ENCODE peak calls at places on chromosomes 5 and 9, in five cellular contexts. One of them, this sample, is unnamed.

GRCh38 chr9:130805510-130806387 is 29.3 kb upstream of the ABL1 start:
- DNase-seq in CD4-positive, alpha-beta T cell: no peak
- DNase-seq in activated CD4-positive, CD25-positive, alpha-beta regulatory T cell: no peak
- DNase-seq in AG08396: no peak
- DNase-seq in psoas muscle: no peak
- DNase-seq in this sample: no peak

GRCh38 chr5:87195104-87195581 is 72.5 kb upstream of the RASA1 start:
- DNase-seq in CD4-positive, alpha-beta T cell: no peak
- DNase-seq in activated CD4-positive, CD25-positive, alpha-beta regulatory T cell: no peak
- DNase-seq in AG08396: peak
- DNase-seq in psoas muscle: no peak
- DNase-seq in this sample: no peak

GRCh38 chr5:173638631-173639030 is 22.2 kb upstream of the BOD1 start:
- DNase-seq in CD4-positive, alpha-beta T cell: no peak
- DNase-seq in activated CD4-positive, CD25-positive, alpha-beta regulatory T cell: no peak
- DNase-seq in AG08396: no peak
- DNase-seq in psoas muscle: no peak
- DNase-seq in this sample: no peak

GRCh38 chr9:114416290-114416689 is 28.5 kb upstream of the AKNA start:
- DNase-seq in CD4-positive, alpha-beta T cell: no peak
- DNase-seq in activated CD4-positive, CD25-positive, alpha-beta regulatory T cell: no peak
- DNase-seq in AG08396: no peak
- DNase-seq in psoas muscle: no peak
- DNase-seq in this sample: no peak

GRCh38 chr5:115179068-115179958 is 9.6 kb upstream of the TRIM36 start:
- DNase-seq in CD4-positive, alpha-beta T cell: no peak
- DNase-seq in activated CD4-positive, CD25-positive, alpha-beta regulatory T cell: no peak
- DNase-seq in AG08396: peak
- DNase-seq in psoas muscle: peak
- DNase-seq in this sample: no peak

GRCh38 chr9:75780185-75780584 is 110.3 kb upstream of the PCSK5 start:
- DNase-seq in CD4-positive, alpha-beta T cell: no peak
- DNase-seq in activated CD4-positive, CD25-positive, alpha-beta regulatory T cell: no peak
- DNase-seq in AG08396: no peak
- DNase-seq in psoas muscle: no peak
- DNase-seq in this sample: no peak

GRCh38 chr9:111350556-111350955 is 20.5 kb upstream of the OR2K2 start:
- DNase-seq in CD4-positive, alpha-beta T cell: no peak
- DNase-seq in activated CD4-positive, CD25-positive, alpha-beta regulatory T cell: no peak
- DNase-seq in AG08396: no peak
- DNase-seq in psoas muscle: no peak
- DNase-seq in this sample: no peak

GRCh38 chr9:112532427-112532826 is 45.8 kb downstream of the KIAA1958 start:
- DNase-seq in CD4-positive, alpha-beta T cell: no peak
- DNase-seq in activated CD4-positive, CD25-positive, alpha-beta regulatory T cell: no peak
- DNase-seq in AG08396: peak
- DNase-seq in psoas muscle: no peak
- DNase-seq in this sample: no peak

GRCh38 chr9:131727184-131727785 is 12.6 kb downstream of the RAPGEF1 start:
- DNase-seq in CD4-positive, alpha-beta T cell: no peak
- DNase-seq in activated CD4-positive, CD25-positive, alpha-beta regulatory T cell: no peak
- DNase-seq in AG08396: no peak
- DNase-seq in psoas muscle: peak
- DNase-seq in this sample: no peak

GRCh38 chr5:137115152-137115551 is 384.0 kb downstream of the SPOCK1 start:
- DNase-seq in CD4-positive, alpha-beta T cell: no peak
- DNase-seq in activated CD4-positive, CD25-positive, alpha-beta regulatory T cell: no peak
- DNase-seq in AG08396: no peak
- DNase-seq in psoas muscle: no peak
- DNase-seq in this sample: no peak

GRCh38 chr9:127930298-127931091 is at the start of gene PIP5KL1:
- DNase-seq in CD4-positive, alpha-beta T cell: peak
- DNase-seq in activated CD4-positive, CD25-positive, alpha-beta regulatory T cell: peak
- DNase-seq in AG08396: peak
- DNase-seq in psoas muscle: peak
- DNase-seq in this sample: peak

GRCh38 chr9:120693609-120694008 is 20.7 kb downstream of the MEGF9 start:
- DNase-seq in CD4-positive, alpha-beta T cell: no peak
- DNase-seq in activated CD4-positive, CD25-positive, alpha-beta regulatory T cell: no peak
- DNase-seq in AG08396: no peak
- DNase-seq in psoas muscle: no peak
- DNase-seq in this sample: no peak

GRCh38 chr9:73215249-73215648 is 63.6 kb downstream of the ANXA1 start:
- DNase-seq in CD4-positive, alpha-beta T cell: no peak
- DNase-seq in activated CD4-positive, CD25-positive, alpha-beta regulatory T cell: no peak
- DNase-seq in AG08396: no peak
- DNase-seq in psoas muscle: no peak
- DNase-seq in this sample: no peak

GRCh38 chr5:159638954-159639559 is 277.2 kb upstream of the ADRA1B start:
- DNase-seq in CD4-positive, alpha-beta T cell: no peak
- DNase-seq in activated CD4-positive, CD25-positive, alpha-beta regulatory T cell: no peak
- DNase-seq in AG08396: no peak
- DNase-seq in psoas muscle: no peak
- DNase-seq in this sample: no peak

GRCh38 chr5:45578270-45578669 is 117.9 kb downstream of the HCN1 start:
- DNase-seq in CD4-positive, alpha-beta T cell: no peak
- DNase-seq in activated CD4-positive, CD25-positive, alpha-beta regulatory T cell: no peak
- DNase-seq in AG08396: no peak
- DNase-seq in psoas muscle: no peak
- DNase-seq in this sample: no peak

GRCh38 chr9:89632136-89633135 is 27.6 kb downstream of the GADD45G start:
- DNase-seq in CD4-positive, alpha-beta T cell: no peak
- DNase-seq in activated CD4-positive, CD25-positive, alpha-beta regulatory T cell: no peak
- DNase-seq in AG08396: no peak
- DNase-seq in psoas muscle: no peak
- DNase-seq in this sample: no peak

GRCh38 chr5:137365126-137365865 is 133.8 kb downstream of the SPOCK1 start:
- DNase-seq in CD4-positive, alpha-beta T cell: no peak
- DNase-seq in activated CD4-positive, CD25-positive, alpha-beta regulatory T cell: no peak
- DNase-seq in AG08396: no peak
- DNase-seq in psoas muscle: no peak
- DNase-seq in this sample: no peak